ENCODE peak calls at places on chromosomes 4 and X, in four cellular contexts. J is astrocyte of the spinal cord, Z is endothelial cell of umbilical vein, Q is fibroblast of the aortic adventitia. L is an unnamed sample.

GRCh38 chr4:76569225-76569624 is 134.2 kb downstream of the SHROOM3 start:
- DNase-seq in Q (no peak), Z (no peak), J (no peak), L (no peak)

GRCh38 chrX:6184900-6185515 is 43.7 kb downstream of the NLGN4X start:
- DNase-seq in J (peak; percentile 71), Q (no peak), Z (no peak), L (no peak)

GRCh38 chrX:108199041-108199440 is 107.5 kb downstream of the ATG4A start:
- DNase-seq in Q (no peak), Z (no peak), J (no peak), L (no peak)

GRCh38 chr4:13627185-13627605 is 330 bp downstream of the BOD1L1 start:
- DNase-seq in Z (peak; percentile 38), J (no peak), Q (no peak), L (peak; percentile 5)

GRCh38 chrX:153864561-153865320 is 21.2 kb downstream of the L1CAM start:
- DNase-seq in J (no peak), Q (no peak), Z (no peak), L (no peak)

GRCh38 chrX:31227250-31227649 is 155.4 kb upstream of the FTHL17 start:
- DNase-seq in J (no peak), Z (no peak), Q (peak; percentile 32), L (peak; percentile 80)

GRCh38 chr4:151166662-151167061 is 67.2 kb downstream of the RPS3A start:
- DNase-seq in Z (no peak), J (no peak), Q (no peak), L (no peak)

GRCh38 chr4:1674682-1675081 is 9.4 kb downstream of the FAM53A start:
- DNase-seq in J (no peak), Z (no peak), Q (no peak), L (no peak)

GRCh38 chr4:150501019-150501727 is 80.8 kb upstream of the MAB21L2 start:
- DNase-seq in J (peak; percentile 55), Q (peak; percentile 88), Z (no peak), L (peak; percentile 81)

GRCh38 chr4:168843635-168844034 is 166.4 kb downstream of the CBR4 start:
- DNase-seq in Q (no peak), Z (no peak), J (no peak), L (no peak)

GRCh38 chrX:53049127-53049517 is 533 bp downstream of the GPR173 start:
- DNase-seq in Z (no peak), J (no peak), Q (no peak), L (no peak)

GRCh38 chrX:131783555-131784338 is 239.4 kb upstream of the STK26 start:
- DNase-seq in Z (no peak), Q (peak; percentile 97), J (peak; percentile 92), L (no peak)

GRCh38 chr4:165351359-165352130 is 24.1 kb downstream of the MSMO1 start:
- DNase-seq in Z (no peak), J (no peak), Q (no peak), L (no peak)

DNA sequence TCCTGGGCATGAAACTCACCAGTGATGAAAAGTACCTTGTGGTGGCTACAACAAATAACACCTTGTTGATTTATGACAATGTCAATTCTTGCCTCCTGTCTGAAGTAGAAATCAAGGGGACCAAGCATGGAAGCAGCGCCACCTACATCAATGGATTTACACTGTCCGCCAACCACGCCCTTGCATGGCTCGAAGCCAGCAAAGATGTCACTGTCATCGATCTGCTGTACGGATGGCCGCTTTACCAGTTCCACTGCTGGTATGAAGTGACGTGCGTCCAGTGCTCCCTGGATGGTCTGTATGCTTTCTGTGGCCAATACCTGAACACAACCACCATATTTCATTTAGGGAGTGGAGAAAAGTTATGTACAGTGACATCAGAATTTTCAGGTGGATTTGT is 200.5 kb downstream of the NWD2 start:
- DNase-seq in J (no peak), Z (no peak), Q (no peak), L (no peak)
- H3K4me3 ChIP-seq in J (no peak overlapping the region), Z (no peak overlapping the region), Q (no peak overlapping the region), L (no peak overlapping the region)

GRCh38 chr4:108126806-108127205 is 41.9 kb downstream of the LEF1 start:
- DNase-seq in Q (no peak), J (no peak), Z (no peak), L (no peak)

GRCh38 chr4:108135549-108136209 is 33.1 kb downstream of the LEF1 start:
- DNase-seq in Q (no peak), Z (no peak), J (no peak), L (no peak)

GRCh38 chr4:108129226-108129625 is 39.5 kb downstream of the LEF1 start:
- DNase-seq in J (no peak), Q (no peak), Z (no peak), L (no peak)

GRCh38 chr4:108130955-108131354 is 37.8 kb downstream of the LEF1 start:
- DNase-seq in J (no peak), Z (no peak), Q (no peak), L (no peak)
- TF ChIP-seq CTCF in J (peak; percentile 35), Z (no peak), Q (peak; percentile 7), L (no peak)

GRCh38 chr4:54781771-54782170 is 124.0 kb downstream of the KIT start:
- DNase-seq in Z (no peak), J (peak; percentile 6), Q (peak; percentile 75), L (peak; percentile 81)
- H3K4me3 ChIP-seq in Z (no peak overlapping the region), J (no peak overlapping the region), Q (no peak overlapping the region), L (no peak overlapping the region)

GRCh38 chrX:85998954-85999353 is 48.4 kb downstream of the CHM start:
- DNase-seq in J (no peak), Z (no peak), Q (no peak), L (no peak)

GRCh38 chrX:85996555-85996954 is 50.8 kb downstream of the CHM start:
- DNase-seq in Z (no peak), Q (no peak), J (no peak), L (no peak)

GRCh38 chrX:86002076-86002896 is 45.1 kb downstream of the CHM start:
- DNase-seq in J (peak; percentile 60), Q (peak; percentile 8), Z (no peak), L (peak; percentile 13)
- TF ChIP-seq CTCF in J (no peak), Q (no peak), Z (no peak), L (no peak)

DNA sequence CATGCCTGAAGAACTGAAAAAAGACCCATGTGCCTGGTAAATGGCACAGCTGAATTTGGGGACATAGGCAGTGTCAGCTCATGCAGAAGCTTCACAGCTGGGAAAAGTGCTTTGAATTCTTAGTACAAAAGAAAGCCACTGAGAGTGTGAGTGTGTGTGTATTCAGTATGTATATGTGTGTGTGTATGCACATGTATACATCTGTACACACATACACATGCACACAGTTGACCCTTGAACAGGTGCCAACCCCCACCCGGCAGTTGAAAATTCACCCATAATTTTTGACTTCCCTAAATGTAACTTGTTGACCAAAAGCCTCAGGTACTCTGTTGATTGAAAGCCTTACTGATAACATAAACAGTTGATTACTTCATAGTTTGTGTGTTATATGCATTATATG is 49.5 kb upstream of the ENPP6 start:
- DNase-seq in J (no peak), Q (no peak), Z (no peak), L (no peak)
- H3K4me3 ChIP-seq in J (no peak overlapping the region), Q (no peak overlapping the region), Z (no peak overlapping the region), L (no peak overlapping the region)

DNA sequence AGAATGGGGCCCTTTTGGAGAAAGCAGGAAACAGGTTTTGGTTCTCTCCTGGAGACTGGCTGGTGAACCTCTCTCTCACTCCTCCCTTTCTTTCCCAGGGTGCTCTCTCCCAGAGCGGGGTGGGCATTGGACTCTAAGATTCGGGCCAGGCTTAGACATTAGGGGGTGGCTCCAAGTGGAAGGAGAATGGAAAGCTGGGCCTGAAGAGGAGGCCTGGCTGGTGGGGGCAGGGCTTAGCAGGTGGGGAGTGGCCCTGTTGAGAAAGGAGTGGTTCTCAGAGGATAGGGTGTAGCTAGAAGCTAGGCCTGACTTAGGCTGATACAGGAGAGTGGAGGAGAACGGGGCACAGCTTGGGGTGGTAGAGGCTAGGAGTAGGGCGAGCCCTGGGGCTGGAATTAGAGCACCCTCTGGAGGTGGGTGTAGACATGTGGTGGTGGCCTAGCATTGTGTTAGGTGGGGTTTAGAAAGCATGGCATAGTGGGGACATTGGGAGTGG is 5.7 kb downstream of the PLP2 start:
- DNase-seq in Q (no peak), Z (no peak), J (no peak), L (no peak)
- TF ChIP-seq CTCF in Q (peak; percentile 8), Z (no peak), J (peak; percentile 9), L (no peak)

DNA sequence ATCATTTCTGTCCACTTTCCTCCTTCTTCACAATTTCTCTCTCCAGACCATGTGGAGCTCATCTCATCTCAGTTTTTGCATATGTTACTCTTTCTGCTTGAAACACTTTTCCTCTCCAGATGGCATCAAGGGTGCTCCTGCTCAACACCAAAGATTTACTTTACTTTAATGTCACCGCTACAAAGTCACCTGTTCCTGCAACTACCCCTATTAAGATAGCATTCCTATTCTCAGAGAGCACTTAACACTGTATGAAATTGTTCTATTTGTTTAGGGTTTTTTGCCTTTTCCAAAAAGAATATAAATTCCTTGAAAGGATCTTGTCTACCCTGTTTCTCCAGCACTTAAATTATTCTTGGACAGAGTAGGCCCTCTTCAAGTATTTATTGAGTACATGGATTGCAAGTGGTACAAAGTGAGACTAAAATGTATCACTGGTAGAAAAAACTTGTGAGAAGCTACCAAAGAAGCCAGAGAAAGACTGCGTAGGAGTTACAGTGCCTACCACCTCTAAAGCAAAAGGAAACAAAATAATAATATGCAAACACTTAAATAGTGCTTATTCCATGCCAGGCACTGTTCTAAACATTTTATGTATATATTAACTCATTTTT is 1.1 kb upstream of the EXOSC9 start:
- DNase-seq in Z (no peak), J (no peak), Q (no peak), L (no peak)
- H3K4me3 ChIP-seq in Z (no peak overlapping the region), J (no peak overlapping the region), Q (no peak overlapping the region), L (no peak overlapping the region)

GRCh38 chrX:97897998-97898397 is 1014.3 kb downstream of the RPA4 start:
- DNase-seq in J (no peak), Q (no peak), Z (no peak), L (no peak)
- TF ChIP-seq CTCF in J (no peak), Q (no peak), Z (no peak), L (no peak)

GRCh38 chr4:158929939-158930344 is 161.1 kb downstream of the FNIP2 start:
- DNase-seq in Z (no peak), Q (peak; percentile 21), J (no peak), L (no peak)
- H3K4me3 ChIP-seq in Z (no peak overlapping the region), Q (no peak overlapping the region), J (no peak overlapping the region), L (no peak overlapping the region)

L was measured in AG10803.